ENCODE peak calls at places on chromosome 2, in four cellular contexts. G is H9, R is H1, L is mesendoderm. F is an unnamed sample.

GRCh38 chr2:149049142-149049541 is 10.6 kb downstream of the LYPD6B start:
- DNase-seq in G (no peak), R (no peak), L (no peak), F (peak)

GRCh38 chr2:44706584-44707553 is 234.6 kb upstream of the SIX3 start:
- DNase-seq in G (no peak), R (no peak), L (no peak), F (no peak)

GRCh38 chr2:226995625-226996041 is 159.8 kb downstream of the RHBDD1 start:
- DNase-seq in G (no peak), R (no peak), L (no peak), F (peak)

GRCh38 chr2:30732376-30732775 is 74.9 kb downstream of the CAPN13 start:
- DNase-seq in G (no peak), R (no peak), L (no peak), F (no peak)

GRCh38 chr2:228731517-228731916 is 539.6 kb downstream of the PID1 start:
- DNase-seq in G (no peak), R (no peak), L (peak), F (peak)

GRCh38 chr2:189210250-189211075 is 30.9 kb upstream of the COL5A2 start:
- DNase-seq in G (no peak), R (no peak), L (peak), F (peak)

GRCh38 chr2:222217712-222218111 is 81.1 kb downstream of the PAX3 start:
- DNase-seq in G (no peak), R (no peak), L (no peak), F (no peak)

GRCh38 chr2:189826039-189826438 is 41.8 kb downstream of the PMS1 start:
- DNase-seq in G (no peak), R (no peak), L (peak), F (no peak)

GRCh38 chr2:210938228-210938627 is 381.8 kb downstream of the CPS1 start:
- DNase-seq in G (no peak), R (no peak), L (no peak), F (no peak)

GRCh38 chr2:128389521-128389920 is 70.9 kb upstream of the HS6ST1 start:
- DNase-seq in G (peak), R (no peak), L (no peak), F (no peak)

GRCh38 chr2:85584354-85584856 is at the start of gene VAMP5:
- DNase-seq in G (peak), R (peak), L (no peak), F (no peak)

GRCh38 chr2:24163186-24163585 is 11.7 kb upstream of the FAM228A start:
- DNase-seq in G (no peak), R (no peak), L (no peak), F (no peak)

GRCh38 chr2:71453404-71454220 is at the start of gene DYSF:
- DNase-seq in G (peak), R (peak), L (peak), F (peak)

GRCh38 chr2:182318466-182319309 is 108.1 kb downstream of the PDE1A start:
- DNase-seq in G (no peak), R (no peak), L (no peak), F (peak)

GRCh38 chr2:70985956-70986355 is 7.5 kb downstream of the ANKRD53 start:
- DNase-seq in G (peak), R (no peak), L (no peak), F (no peak)

GRCh38 chr2:61549546-61549945 is 11.4 kb upstream of the XPO1 start:
- DNase-seq in G (no peak), R (no peak), L (no peak), F (no peak)

GRCh38 chr2:189109921-189110397 is 69.6 kb downstream of the COL5A2 start:
- DNase-seq in G (no peak), R (no peak), L (peak), F (peak)

GRCh38 chr2:174815524-174815923 is 51.3 kb upstream of the CHRNA1 start:
- DNase-seq in G (no peak), R (no peak), L (no peak), F (no peak)

GRCh38 chr2:55718165-55719008 is 24.7 kb upstream of the PNPT1 start:
- DNase-seq in G (peak), R (peak), L (peak), F (peak)

GRCh38 chr2:110858993-110859770 is 126.8 kb downstream of the ACOXL start:
- DNase-seq in G (no peak), R (no peak), L (no peak), F (no peak)

GRCh38 chr2:149387411-149387810 is 57.0 kb downstream of the LYPD6 start:
- DNase-seq in G (no peak), R (no peak), L (peak), F (no peak)

GRCh38 chr2:153589586-153589985 is 111.0 kb upstream of the RPRM start:
- DNase-seq in G (no peak), R (no peak), L (no peak), F (no peak)

GRCh38 chr2:122070241-122070731 is 314.8 kb downstream of the TSN start:
- DNase-seq in G (no peak), R (no peak), L (peak), F (no peak)

GRCh38 chr2:1910021-1910420 is 165.7 kb upstream of the PXDN start:
- DNase-seq in G (no peak), R (no peak), L (no peak), F (no peak)

GRCh38 chr2:128466377-128467175 is 147.9 kb upstream of the HS6ST1 start:
- DNase-seq in G (peak), R (peak), L (no peak), F (no peak)

GRCh38 chr2:113910110-113910717 is 20.3 kb downstream of the ACTR3 start:
- DNase-seq in G (no peak), R (no peak), L (peak), F (peak)

GRCh38 chr2:8440029-8440778 is 241.7 kb upstream of the ID2 start:
- DNase-seq in G (no peak), R (no peak), L (peak), F (no peak)

GRCh38 chr2:191678437-191679110 is 638 bp downstream of the NABP1 start:
- DNase-seq in G (peak), R (peak), L (peak), F (no peak)

GRCh38 chr2:7044253-7045250 is 127.3 kb downstream of the RNF144A start:
- DNase-seq in G (peak), R (peak), L (peak), F (peak)

GRCh38 chr2:44242929-44243328 is 32.4 kb upstream of the SLC3A1 start:
- DNase-seq in G (no peak), R (no peak), L (no peak), F (no peak)

GRCh38 chr2:197263077-197263476 is 47.5 kb downstream of the ANKRD44 start:
- DNase-seq in G (no peak), R (no peak), L (no peak), F (no peak)

GRCh38 chr2:41414486-41415230 is 633.2 kb upstream of the PKDCC start:
- DNase-seq in G (peak), R (peak), L (peak), F (no peak)

GRCh38 chr2:69645026-69645425 is 1.5 kb upstream of the AAK1 start:
- DNase-seq in G (no peak), R (no peak), L (peak), F (no peak)

DNA sequence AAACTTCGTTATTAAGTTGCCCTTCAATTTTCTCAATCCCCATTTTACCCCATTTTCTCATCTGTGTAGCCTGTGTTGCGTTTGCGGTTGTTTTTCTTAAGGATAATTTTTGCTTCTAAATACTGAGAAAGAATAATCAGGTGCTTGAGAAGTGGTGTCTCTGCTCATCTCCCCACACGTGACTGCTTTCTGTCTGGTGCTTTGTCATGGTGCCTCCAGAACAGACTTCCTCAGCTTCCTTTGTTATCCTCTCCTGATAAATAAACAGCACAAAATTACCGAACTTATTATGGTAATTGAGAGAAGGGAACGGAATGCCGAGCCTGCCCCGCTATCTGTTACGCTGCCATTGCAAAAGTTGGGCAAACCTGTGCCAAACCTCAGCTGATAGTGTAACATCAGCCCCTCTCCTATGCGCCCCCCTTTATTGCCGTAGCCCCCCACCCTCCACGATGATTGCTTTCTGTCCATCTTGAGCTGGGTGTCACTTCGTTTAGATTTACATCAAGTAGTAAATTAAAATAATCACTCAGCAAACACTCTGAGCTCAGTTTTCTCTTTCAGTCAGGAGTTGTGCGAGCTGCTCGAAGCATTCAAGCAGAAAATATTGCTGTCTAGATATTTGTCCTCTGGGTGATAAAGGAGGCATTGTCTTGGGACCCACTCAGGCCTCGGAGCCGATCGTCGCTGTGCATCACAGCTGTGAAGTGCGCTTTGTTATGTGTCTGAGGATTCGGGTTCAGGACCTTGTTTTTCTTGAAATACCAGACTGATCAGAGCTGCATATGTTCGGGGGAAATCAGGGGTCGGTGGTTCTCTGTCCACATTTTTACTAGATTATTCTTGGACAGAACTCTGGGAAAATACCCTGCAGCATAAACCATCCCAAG is 1008.6 kb upstream of the FANCL start:
- DNase-seq in G (no peak), R (no peak), L (no peak), F (no peak)
- H3K9ac ChIP-seq in G (no peak), R (no peak), L (no peak), F (no peak)

DNA sequence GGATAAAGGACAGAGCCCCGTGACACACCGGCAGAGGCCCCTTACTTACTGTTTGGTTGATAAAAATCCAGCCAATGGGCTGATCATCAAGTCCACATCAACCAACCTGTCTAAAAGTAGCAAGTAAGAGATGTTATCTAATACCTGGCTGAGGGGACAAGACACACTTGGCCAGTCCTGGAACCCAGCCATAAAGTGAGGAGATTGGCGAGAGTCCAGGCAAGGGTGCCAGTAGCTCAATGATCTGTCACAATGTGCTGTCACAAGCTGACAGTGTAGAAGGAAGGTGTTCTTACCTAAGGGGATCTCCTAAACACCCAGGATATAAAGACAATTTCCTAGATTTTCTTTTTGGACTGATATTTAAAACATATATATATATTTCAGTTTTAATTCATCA is 61.7 kb upstream of the IL1R2 start:
- DNase-seq in G (no peak), R (no peak), L (no peak), F (no peak)
- H4K5ac ChIP-seq in G (no peak), R (no peak), L (no peak), F (no peak)

GRCh38 chr2:237695201-237695780 is 67.9 kb downstream of the LRRFIP1 start:
- DNase-seq in G (peak), R (no peak), L (no peak), F (peak)
- H3K9ac ChIP-seq in G (no peak), R (no peak), L (no peak), F (peak)

GRCh38 chr2:158498043-158498748 is 41.4 kb downstream of the PKP4 start:
- DNase-seq in G (no peak), R (no peak), L (no peak), F (peak)

GRCh38 chr2:158498749-158499136 is 42.0 kb downstream of the PKP4 start:
- DNase-seq in G (no peak), R (no peak), L (no peak), F (no peak)

GRCh38 chr2:158497486-158497885 is 40.7 kb downstream of the PKP4 start:
- DNase-seq in G (no peak), R (no peak), L (no peak), F (peak)

GRCh38 chr2:158501301-158501700 is 44.5 kb downstream of the PKP4 start:
- DNase-seq in G (no peak), R (no peak), L (no peak), F (no peak)

DNA sequence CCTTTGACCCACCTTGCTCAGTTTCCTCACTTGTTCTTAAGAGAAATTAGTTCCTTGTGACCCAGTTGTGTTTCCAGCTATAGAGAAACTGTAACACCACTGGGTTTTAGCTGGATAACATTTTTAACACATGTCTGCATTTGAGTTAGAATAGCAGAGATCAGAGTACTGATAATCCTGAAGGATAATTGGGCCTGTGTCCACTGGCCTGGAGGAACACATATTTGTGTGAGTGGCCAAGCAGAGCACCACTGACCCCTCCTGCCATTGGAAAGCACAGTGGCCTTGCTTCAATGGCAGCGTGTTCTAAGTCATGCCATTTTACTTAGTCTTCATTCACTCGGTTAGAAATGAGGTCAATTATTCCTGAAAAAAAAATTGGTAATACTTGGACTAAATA is 42.6 kb downstream of the PKP4 start:
- DNase-seq in G (no peak), R (no peak), L (no peak), F (no peak)
- H4K5ac ChIP-seq in G (no peak), R (no peak), L (no peak), F (no peak)

GRCh38 chr2:48759682-48760081 is 4.2 kb upstream of the LHCGR start:
- DNase-seq in G (no peak), R (no peak), L (no peak), F (no peak)

GRCh38 chr2:48756289-48756688 is 765 bp upstream of the LHCGR start:
- DNase-seq in G (no peak), R (no peak), L (no peak), F (no peak)

GRCh38 chr2:48755473-48755872 is at the start of gene LHCGR:
- DNase-seq in G (peak), R (peak), L (peak), F (no peak)

GRCh38 chr2:48754874-48755273 is 650 bp downstream of the LHCGR start:
- DNase-seq in G (peak), R (peak), L (peak), F (no peak)

DNA sequence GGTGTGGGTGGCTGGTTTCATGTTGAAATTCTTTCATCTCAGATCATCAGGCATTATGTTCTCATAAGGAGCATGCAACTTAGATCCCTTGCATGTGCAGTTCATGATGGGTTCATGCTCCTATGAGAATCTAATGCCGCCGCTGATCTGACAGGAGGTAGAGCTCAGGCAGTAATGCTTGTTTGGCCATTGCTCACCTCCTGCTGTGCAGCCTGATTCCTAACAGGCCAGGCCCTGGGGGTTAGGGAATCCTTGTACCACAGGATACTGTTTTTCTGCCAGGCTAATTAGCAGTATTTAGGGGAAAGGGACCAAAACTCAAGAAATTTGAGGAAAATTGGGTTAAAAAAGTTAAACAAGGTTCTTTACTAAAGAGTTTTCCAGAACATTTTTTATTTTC is 5.3 kb upstream of the LHCGR start:
- DNase-seq in G (no peak), R (no peak), L (no peak), F (no peak)
- H3K9ac ChIP-seq in G (no peak), R (no peak), L (no peak), F (no peak)

GRCh38 chr2:237091779-237092436 is 6.2 kb downstream of the COPS8 start:
- DNase-seq in G (no peak), R (no peak), L (no peak), F (peak)
- H4K5ac ChIP-seq in G (no peak), R (no peak), L (no peak), F (no peak)

DNA sequence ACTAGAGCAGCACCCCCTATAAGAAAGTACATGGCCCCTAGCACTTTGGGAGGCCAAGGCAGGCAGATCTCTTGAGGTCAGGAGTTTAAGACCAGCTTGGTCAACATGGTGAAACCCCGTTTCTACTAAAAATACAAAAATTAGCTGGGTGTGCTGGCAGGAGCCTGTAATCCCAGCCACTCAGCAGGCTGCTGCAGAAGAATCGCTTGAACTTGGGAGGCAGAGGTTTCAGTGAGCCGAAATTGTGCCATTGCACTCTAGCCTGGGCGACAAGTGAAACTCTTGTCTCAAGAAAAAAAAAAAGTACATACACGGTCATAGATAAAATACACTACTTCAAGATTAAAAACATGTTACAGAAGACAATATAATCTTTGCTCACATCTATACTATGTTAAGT is 63.8 kb downstream of the RAPH1 start:
- DNase-seq in G (no peak), R (no peak), L (no peak), F (no peak)
- H3K9ac ChIP-seq in G (no peak), R (no peak), L (no peak), F (no peak)

GRCh38 chr2:16315911-16316310 is 349.7 kb downstream of the CYRIA start:
- DNase-seq in G (no peak), R (no peak), L (no peak), F (no peak)
- H4K5ac ChIP-seq in G (no peak), R (no peak), L (no peak), F (no peak)

F was measured in IMR-90.